ENCODE peak calls at places on chromosomes 11 and 22, in four cellular contexts. N, T, D and E are unnamed samples. For H3K36me3, the result is how much of the 10 kb centered on the place peaks cover.

GRCh38 chr11:19323502-19323901 is 82.8 kb upstream of the E2F8 start:
- DNase-seq in T (no peak), N (no peak), D (no peak), E (no peak)

GRCh38 chr11:120272303-120272702 is 32.4 kb downstream of the POU2F3 start:
- DNase-seq in T (no peak), D (no peak), N (no peak), E (no peak)

GRCh38 chr11:101034076-101034475 is 95.5 kb downstream of the PGR start:
- DNase-seq in N (peak), T (no peak), D (peak), E (no peak)

GRCh38 chr22:48888466-48889208 is 939.0 kb downstream of the BRD1 start:
- DNase-seq in T (no peak), N (no peak), D (peak), E (peak)

GRCh38 chr11:105137286-105137685 is 2.3 kb downstream of the CARD18 start:
- DNase-seq in T (no peak), N (no peak), D (no peak), E (no peak)

GRCh38 chr22:45335021-45335818 is 25.5 kb downstream of the FAM118A start:
- DNase-seq in N (no peak), D (no peak), T (no peak), E (peak)

GRCh38 chr22:44928711-44929347 is 81.0 kb downstream of the PHF21B start:
- DNase-seq in N (peak), T (no peak), D (peak), E (no peak)

GRCh38 chr11:79390923-79391322 is 49.9 kb downstream of the TENM4 start:
- DNase-seq in N (no peak), T (no peak), D (no peak), E (no peak)

GRCh38 chr11:127648604-127649003 is 648.0 kb upstream of the KIRREL3 start:
- DNase-seq in N (no peak), D (no peak), T (no peak), E (no peak)

GRCh38 chr11:76233936-76234703 is 27.8 kb upstream of the WNT11 start:
- DNase-seq in T (no peak), D (peak), N (peak), E (peak)

DNA sequence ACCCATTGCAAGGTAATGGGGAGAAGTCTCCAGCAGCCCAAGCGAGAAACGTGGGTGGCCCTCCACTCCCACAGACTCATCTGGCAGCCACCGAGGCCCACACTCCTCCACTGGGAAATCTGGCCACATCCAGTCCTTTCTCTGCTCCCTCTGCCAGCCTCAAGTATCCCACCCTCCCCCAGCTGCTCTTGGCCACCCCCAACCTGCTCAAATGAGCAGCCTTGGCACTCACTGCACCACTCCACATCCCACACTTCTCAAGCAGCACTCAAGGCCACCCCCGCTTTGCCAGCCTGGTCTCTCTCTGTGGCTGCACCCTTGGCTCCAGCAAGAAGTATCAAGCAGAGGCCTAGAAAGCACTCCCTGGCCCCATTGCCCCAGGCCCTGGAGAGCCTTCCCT is 28.2 kb downstream of the SLC22A12 start:
- DNase-seq in N (no peak), T (no peak), D (peak), E (no peak)
- H3K4me3 ChIP-seq in N (no peak), T (no peak), D (no peak), E (no peak)

GRCh38 chr11:73416711-73417265 is 40.6 kb downstream of the RELT start:
- DNase-seq in D (no peak), T (no peak), N (no peak), E (no peak)
- H3K36me3 ChIP-seq in D (under half), T (under half), N (under half), E (under half)

GRCh38 chr22:42301742-42302102 is 31.3 kb upstream of the TCF20 start:
- DNase-seq in D (no peak), N (no peak), T (no peak), E (no peak)

GRCh38 chr22:42300286-42301071 is 30.0 kb upstream of the TCF20 start:
- DNase-seq in T (no peak), D (no peak), N (no peak), E (peak)

GRCh38 chr22:42303304-42304020 is 33.0 kb upstream of the TCF20 start:
- DNase-seq in N (no peak), D (no peak), T (no peak), E (peak)

GRCh38 chr22:42299586-42300285 is 29.3 kb upstream of the TCF20 start:
- DNase-seq in N (peak), T (no peak), D (no peak), E (peak)

DNA sequence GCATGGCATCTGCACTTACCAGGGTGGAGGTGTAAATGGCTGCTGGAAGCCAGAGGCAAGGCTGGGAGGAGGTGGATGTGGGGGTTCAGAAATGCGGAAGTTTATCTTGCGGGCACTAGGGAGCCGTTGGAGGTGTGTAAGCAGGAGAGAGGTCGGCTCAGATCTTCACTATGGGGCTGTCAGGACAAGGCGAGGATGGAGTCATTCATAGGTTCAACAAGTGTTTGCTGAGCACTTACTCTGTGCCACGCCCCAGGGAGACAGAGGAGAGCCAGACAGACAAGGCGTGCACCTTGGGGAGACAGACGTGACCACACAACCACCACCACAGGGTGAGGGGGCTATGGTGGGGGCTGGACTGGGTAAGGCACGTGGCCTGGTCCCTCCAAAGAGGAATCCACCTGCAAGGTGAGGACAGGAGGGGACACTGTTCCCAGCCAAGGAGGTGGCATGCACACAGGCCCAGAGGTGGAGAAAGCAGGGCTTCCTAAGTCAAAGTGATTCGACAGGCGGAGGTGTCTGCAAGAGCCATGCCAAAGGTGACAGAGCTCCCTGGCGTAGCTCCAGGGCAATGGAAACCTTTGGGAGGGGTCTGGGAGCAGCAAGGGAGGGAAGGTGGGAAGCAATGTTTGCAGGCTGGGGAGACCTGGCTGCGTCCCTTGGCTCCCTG is 30.8 kb upstream of the TCF20 start:
- DNase-seq in T (no peak), N (no peak), D (no peak), E (no peak)
- H3K4me3 ChIP-seq in T (no peak), N (no peak), D (no peak), E (no peak)

DNA sequence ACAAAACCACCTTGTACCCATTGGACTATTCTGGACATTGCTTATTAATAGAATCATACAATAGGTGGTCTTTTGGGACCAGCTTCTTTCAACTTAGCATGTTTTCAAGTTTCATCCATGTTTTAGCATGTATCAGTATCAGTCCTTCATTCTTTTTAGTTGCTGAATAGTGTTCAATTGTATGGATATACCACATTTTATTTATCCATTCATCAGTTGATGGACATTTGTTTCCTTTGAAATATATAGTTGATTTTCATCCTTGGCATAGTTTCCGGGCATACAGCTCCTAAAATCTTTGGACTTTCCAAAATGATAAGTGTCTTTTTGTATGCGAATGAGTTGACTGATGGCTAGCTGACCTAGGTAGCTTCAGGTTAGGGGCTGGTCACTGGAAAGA is 12.2 kb downstream of the PPP6R3 start:
- DNase-seq in N (no peak), T (no peak), D (no peak), E (no peak)
- H3K36me3 ChIP-seq in N (under half), T (under half), D (under half), E (under half)